ENCODE peak calls at places on chromosomes 12 and 14, in nine cellular contexts. L, D, Y, T, U, G, A, Q and X are unnamed samples.

GRCh38 chr12:79689477-79690155 is 1.1 kb downstream of the PAWR start:
- DNase-seq in L (peak; percentile 19), D (peak; percentile 52), Y (no peak), T (peak; percentile 36), U (no peak), G (no peak), A (no peak), Q (peak; percentile 76), X (peak; percentile 56)

GRCh38 chr12:65853489-65854157 is 29.3 kb downstream of the HMGA2 start:
- DNase-seq in L (no peak), D (no peak), Y (no peak), T (no peak), U (no peak), G (no peak), A (no peak), Q (no peak), X (no peak)

GRCh38 chr14:23646648-23647549 is 10.7 kb downstream of the DHRS2 start:
- DNase-seq in L (no peak), D (no peak), Y (no peak), T (no peak), U (no peak), G (no peak), A (no peak), Q (no peak), X (no peak)

GRCh38 chr12:84435682-84436081 is 476.9 kb downstream of the SLC6A15 start:
- DNase-seq in L (peak; percentile 8), D (no peak), Y (no peak), T (no peak), U (no peak), G (no peak), A (no peak), Q (no peak), X (no peak)

GRCh38 chr12:48078901-48079300 is 27.0 kb downstream of the SENP1 start:
- DNase-seq in L (no peak), D (no peak), Y (no peak), T (no peak), U (no peak), G (no peak), A (no peak), Q (no peak), X (no peak)

GRCh38 chr12:67220065-67220464 is 49.1 kb upstream of the CAND1 start:
- DNase-seq in L (peak; percentile 63), D (peak; percentile 28), Y (no peak), T (peak; percentile 17), U (peak; percentile 54), G (no peak), A (no peak), Q (no peak), X (no peak)

GRCh38 chr12:106000376-106001104 is 138.2 kb downstream of the NUAK1 start:
- DNase-seq in L (no peak), D (no peak), Y (no peak), T (no peak), U (no peak), G (no peak), A (no peak), Q (no peak), X (no peak)

GRCh38 chr12:90851800-90852718 is 102.9 kb downstream of the CCER1 start:
- DNase-seq in L (no peak), D (no peak), Y (no peak), T (no peak), U (peak; percentile 37), G (no peak), A (no peak), Q (no peak), X (no peak)

GRCh38 chr14:98953544-98954346 is 318.3 kb downstream of the BCL11B start:
- DNase-seq in L (no peak), D (no peak), Y (no peak), T (peak; percentile 73), U (no peak), G (no peak), A (no peak), Q (peak; percentile 10), X (no peak)

GRCh38 chr14:57209561-57209960 is 59.1 kb downstream of the EXOC5 start:
- DNase-seq in L (no peak), D (no peak), Y (peak; percentile 43), T (no peak), U (no peak), G (no peak), A (no peak), Q (no peak), X (no peak)

GRCh38 chr14:39033371-39033770 is 69.7 kb downstream of the SEC23A start:
- DNase-seq in L (no peak), D (no peak), Y (no peak), T (no peak), U (no peak), G (no peak), A (no peak), Q (no peak), X (no peak)

GRCh38 chr12:117367006-117367638 is 5.7 kb upstream of the NOS1 start:
- DNase-seq in L (peak; percentile 77), D (peak; percentile 72), Y (peak; percentile 70), T (peak; percentile 64), U (peak; percentile 54), G (peak; percentile 85), A (no peak), Q (peak; percentile 87), X (peak; percentile 82)

GRCh38 chr12:94435511-94435927 is 24.1 kb downstream of the CEP83 start:
- DNase-seq in L (no peak), D (no peak), Y (no peak), T (no peak), U (no peak), G (no peak), A (no peak), Q (no peak), X (no peak)

GRCh38 chr14:101313268-101313667 is 248.0 kb upstream of the DIO3 start:
- DNase-seq in L (peak; percentile 22), D (no peak), Y (no peak), T (no peak), U (no peak), G (no peak), A (no peak), Q (peak; percentile 32), X (no peak)